ENCODE peak calls at places on chromosomes 3 and 15, in ten cellular contexts. P is activated B cell treated with CpG ODN at 0.5 μM for 24 hours; G is GM12864; Z is Calu3; M is thoracic aorta; B is GM12865; O is psoas muscle; D is lower leg skin; W is tibial nerve; Q is CD4-positive, alpha-beta T cell. J is an unnamed sample.

GRCh38 chr3:48898383-48899234 is at the start of gene SLC25A20:
- DNase-seq in P (peak), G (peak), Z (peak), M (peak), B (peak), O (peak), D (peak), W (peak), Q (peak), J (peak)

GRCh38 chr3:50138266-50139230 is 16.6 kb upstream of the SEMA3F start:
- DNase-seq in P (no peak), G (no peak), Z (no peak), M (no peak), B (no peak), O (no peak), D (no peak), W (no peak), Q (no peak), J (no peak)

GRCh38 chr3:100575704-100576103 is 33.7 kb upstream of the ADGRG7 start:
- DNase-seq in P (no peak), G (no peak), Z (no peak), M (no peak), B (no peak), O (no peak), D (no peak), W (no peak), Q (no peak), J (no peak)

GRCh38 chr15:29039466-29040366 is 153.9 kb downstream of the APBA2 start:
- DNase-seq in P (no peak), G (no peak), Z (no peak), M (no peak), B (peak), O (no peak), D (no peak), W (no peak), Q (no peak), J (no peak)

GRCh38 chr3:61594144-61594977 is 33.0 kb downstream of the PTPRG start:
- DNase-seq in P (no peak), G (no peak), Z (no peak), M (no peak), B (no peak), O (no peak), D (no peak), W (no peak), Q (no peak), J (no peak)

GRCh38 chr15:39435244-39435643 is 145.6 kb upstream of the THBS1 start:
- DNase-seq in P (no peak), G (no peak), Z (no peak), M (no peak), B (no peak), O (no peak), D (no peak), W (no peak), Q (no peak), J (no peak)

GRCh38 chr3:107928084-107928445 is 162.8 kb downstream of the CD47 start:
- DNase-seq in P (no peak), G (no peak), Z (no peak), M (no peak), B (no peak), O (no peak), D (no peak), W (no peak), Q (no peak), J (no peak)

GRCh38 chr3:10366681-10367101 is 45.8 kb upstream of the SEC13 start:
- DNase-seq in P (no peak), G (no peak), Z (no peak), M (no peak), B (no peak), O (peak), D (no peak), W (no peak), Q (no peak), J (no peak)

GRCh38 chr3:85254738-85255137 is 295.9 kb downstream of the CADM2 start:
- DNase-seq in P (no peak), G (no peak), Z (no peak), M (no peak), B (no peak), O (no peak), D (no peak), W (no peak), Q (no peak), J (no peak)

GRCh38 chr3:72329354-72329753 is 518.9 kb downstream of the SHQ1 start:
- DNase-seq in P (no peak), G (no peak), Z (no peak), M (peak), B (no peak), O (no peak), D (no peak), W (no peak), Q (no peak), J (no peak)

GRCh38 chr3:176785207-176785606 is 412.1 kb downstream of the TBL1XR1 start:
- DNase-seq in P (no peak), G (no peak), Z (no peak), M (no peak), B (no peak), O (no peak), D (no peak), W (no peak), Q (no peak), J (no peak)

GRCh38 chr3:29759021-29759359 is 478.1 kb downstream of the RBMS3 start:
- DNase-seq in P (no peak), G (no peak), Z (no peak), M (no peak), B (no peak), O (no peak), D (no peak), W (no peak), Q (no peak), J (no peak)

GRCh38 chr3:197494366-197495058 is 61.3 kb downstream of the BDH1 start:
- DNase-seq in P (no peak), G (no peak), Z (peak), M (no peak), B (no peak), O (no peak), D (peak), W (no peak), Q (no peak), J (no peak)

GRCh38 chr15:73374599-73374998 is 5.8 kb upstream of the HCN4 start:
- DNase-seq in P (no peak), G (no peak), Z (no peak), M (no peak), B (no peak), O (no peak), D (no peak), W (no peak), Q (no peak), J (no peak)

GRCh38 chr3:140736863-140737460 is 59.1 kb downstream of the TRIM42 start:
- DNase-seq in P (no peak), G (no peak), Z (peak), M (no peak), B (peak), O (peak), D (peak), W (peak), Q (no peak), J (peak)

GRCh38 chr15:34616613-34617012 is 33.2 kb upstream of the GOLGA8B start:
- DNase-seq in P (no peak), G (no peak), Z (peak), M (no peak), B (peak), O (no peak), D (no peak), W (no peak), Q (no peak), J (no peak)
- TF ChIP-seq CTCF in P (no peak), G (peak), Z (no peak), M (no peak), B (no peak), O (no peak), D (no peak), W (no peak), Q (no peak), J (no peak)

GRCh38 chr3:20451170-20451569 is 265.2 kb upstream of the SGO1 start:
- DNase-seq in P (no peak), G (no peak), Z (no peak), M (no peak), B (no peak), O (no peak), D (no peak), W (no peak), Q (no peak), J (no peak)
- TF ChIP-seq CTCF in P (no peak), G (no peak), Z (no peak), M (no peak), B (no peak), O (no peak), D (no peak), W (no peak), Q (no peak), J (no peak)

GRCh38 chr3:105518201-105518600 is 151.5 kb downstream of the ALCAM start:
- DNase-seq in P (no peak), G (no peak), Z (no peak), M (no peak), B (no peak), O (no peak), D (no peak), W (no peak), Q (no peak), J (no peak)
- TF ChIP-seq CTCF in P (no peak), G (no peak), Z (no peak), M (no peak), B (peak), O (no peak), D (no peak), W (no peak), Q (no peak), J (no peak)

GRCh38 chr3:142866841-142867631 is 21.8 kb downstream of the PCOLCE2 start:
- DNase-seq in P (no peak), G (no peak), Z (peak), M (no peak), B (no peak), O (no peak), D (no peak), W (no peak), Q (no peak), J (peak)
- TF ChIP-seq CTCF in P (no peak), G (no peak), Z (peak), M (no peak), B (no peak), O (no peak), D (no peak), W (no peak), Q (no peak), J (no peak)

GRCh38 chr3:127674099-127674792 is 1.5 kb downstream of the ABTB1 start:
- DNase-seq in P (peak), G (no peak), Z (no peak), M (no peak), B (no peak), O (peak), D (no peak), W (peak), Q (no peak), J (no peak)

GRCh38 chr3:127673191-127674098 is 693 bp downstream of the ABTB1 start:
- DNase-seq in P (peak), G (no peak), Z (peak), M (no peak), B (peak), O (peak), D (no peak), W (peak), Q (no peak), J (peak)

GRCh38 chr3:127670761-127671522 is 1.8 kb upstream of the ABTB1 start:
- DNase-seq in P (no peak), G (no peak), Z (no peak), M (no peak), B (no peak), O (peak), D (no peak), W (no peak), Q (no peak), J (no peak)

GRCh38 chr3:127671523-127672428 is 976 bp upstream of the ABTB1 start:
- DNase-seq in P (peak), G (no peak), Z (peak), M (no peak), B (peak), O (peak), D (no peak), W (peak), Q (peak), J (peak)

GRCh38 chr3:127672429-127673190 is at the start of gene ABTB1:
- DNase-seq in P (peak), G (no peak), Z (peak), M (peak), B (peak), O (peak), D (peak), W (peak), Q (peak), J (peak)
- TF ChIP-seq CTCF in P (no peak), G (no peak), Z (no peak), M (no peak), B (no peak), O (no peak), D (no peak), W (no peak), Q (no peak), J (no peak)

GRCh38 chr3:128369881-128370642 is 96.6 kb downstream of the DNAJB8 start:
- DNase-seq in P (no peak), G (no peak), Z (no peak), M (no peak), B (peak), O (no peak), D (no peak), W (no peak), Q (no peak), J (no peak)
- TF ChIP-seq CTCF in P (no peak), G (peak), Z (no peak), M (no peak), B (no peak), O (no peak), D (no peak), W (no peak), Q (no peak), J (no peak)

GRCh38 chr3:64223809-64224570 is 1.3 kb downstream of the PRICKLE2 start:
- DNase-seq in P (no peak), G (no peak), Z (no peak), M (no peak), B (peak), O (no peak), D (no peak), W (no peak), Q (no peak), J (no peak)
- TF ChIP-seq CTCF in P (no peak), G (no peak), Z (no peak), M (no peak), B (no peak), O (no peak), D (no peak), W (no peak), Q (no peak), J (no peak)

DNA sequence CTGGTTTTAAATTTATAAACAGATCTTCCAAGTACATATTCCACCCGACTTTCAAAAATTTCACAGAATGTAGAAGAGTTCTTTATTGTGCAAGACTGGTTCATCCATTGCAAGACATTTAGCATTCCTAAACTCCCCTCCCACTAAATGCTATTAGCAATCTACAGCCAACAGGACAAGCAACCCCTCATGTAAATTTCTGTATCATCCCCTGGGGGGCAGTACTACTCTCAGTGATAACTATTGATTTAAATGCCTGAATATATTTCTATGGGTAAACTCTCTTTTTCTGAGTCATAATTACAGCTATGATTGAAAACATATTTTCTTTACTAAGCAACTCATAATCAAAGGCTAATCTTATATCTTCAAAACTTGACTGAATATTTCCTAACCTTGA is 10.7 kb upstream of the SLC15A2 start:
- DNase-seq in P (no peak), G (peak), Z (peak), M (no peak), B (peak), O (no peak), D (no peak), W (no peak), Q (no peak), J (no peak)
- TF ChIP-seq CTCF in P (no peak), G (peak), Z (peak), M (no peak), B (peak), O (no peak), D (no peak), W (no peak), Q (no peak), J (peak)

GRCh38 chr3:173993299-173993698 is 595.8 kb downstream of the NLGN1 start:
- DNase-seq in P (no peak), G (no peak), Z (no peak), M (no peak), B (peak), O (no peak), D (no peak), W (no peak), Q (no peak), J (no peak)
- TF ChIP-seq CTCF in P (no peak), G (peak), Z (peak), M (no peak), B (peak), O (no peak), D (no peak), W (no peak), Q (no peak), J (peak)